ENCODE peak calls at places on chromosomes 12 and 14, in four cellular contexts. K is AG08395; F is effector CD8-positive, alpha-beta T cell; H is activated B cell treated with CpG ODN at 0.5 μM for 24 hours. J is an unnamed sample.

GRCh38 chr12:2845280-2845679 is 10.4 kb upstream of the NRIP2 start:
- DNase-seq in K (peak), F (no peak), H (no peak), J (no peak)

GRCh38 chr12:131831021-131831571 is 2.9 kb downstream of the MMP17 start:
- DNase-seq in K (no peak), F (peak), H (no peak), J (no peak)

GRCh38 chr12:57133013-57133569 is 4.8 kb downstream of the LRP1 start:
- DNase-seq in K (peak), F (no peak), H (no peak), J (no peak)

GRCh38 chr14:71720978-71721624 is 211.1 kb upstream of the RGS6 start:
- DNase-seq in K (peak), F (no peak), H (no peak), J (peak)

GRCh38 chr12:91657016-91657415 is 474.4 kb upstream of the DCN start:
- DNase-seq in K (no peak), F (no peak), H (no peak), J (no peak)

GRCh38 chr12:4168041-4168440 is 105.5 kb upstream of the CCND2 start:
- DNase-seq in K (no peak), F (no peak), H (peak), J (no peak)

GRCh38 chr12:1533205-1533601 is 61.2 kb downstream of the FBXL14 start:
- DNase-seq in K (no peak), F (no peak), H (no peak), J (peak)

GRCh38 chr12:30988887-30989286 is 62.3 kb downstream of the TSPAN11 start:
- DNase-seq in K (no peak), F (no peak), H (no peak), J (no peak)

GRCh38 chr12:70648191-70648590 is 11.0 kb upstream of the PTPRB start:
- DNase-seq in K (no peak), F (no peak), H (no peak), J (no peak)

GRCh38 chr14:102748806-102749205 is 28.4 kb upstream of the TRAF3 start:
- DNase-seq in K (no peak), F (no peak), H (no peak), J (no peak)

GRCh38 chr12:130627175-130627574 is 88.9 kb downstream of the RIMBP2 start:
- DNase-seq in K (no peak), F (no peak), H (no peak), J (no peak)

GRCh38 chr14:67663633-67664032 is 10.8 kb downstream of the VTI1B start:
- DNase-seq in K (no peak), F (no peak), H (no peak), J (no peak)

GRCh38 chr14:65304239-65304638 is 108.3 kb upstream of the FUT8 start:
- DNase-seq in K (no peak), F (no peak), H (no peak), J (no peak)

GRCh38 chr12:6306599-6307220 is 3.8 kb upstream of the PLEKHG6 start:
- DNase-seq in K (no peak), F (no peak), H (no peak), J (no peak)

GRCh38 chr14:99454246-99454645 is 26.4 kb downstream of the SETD3 start:
- DNase-seq in K (no peak), F (no peak), H (no peak), J (no peak)

GRCh38 chr14:95871531-95871930 is 5.1 kb upstream of the TUNAR start:
- DNase-seq in K (no peak), F (no peak), H (no peak), J (no peak)

GRCh38 chr12:7110661-7111060 is 1.6 kb upstream of the C1RL start:
- DNase-seq in K (no peak), F (no peak), H (no peak), J (no peak)

GRCh38 chr14:55398679-55399078 is 13.0 kb downstream of the ATG14 start:
- DNase-seq in K (peak), F (no peak), H (no peak), J (no peak)

GRCh38 chr14:96158735-96159134 is 45.9 kb upstream of the BDKRB2 start:
- DNase-seq in K (no peak), F (no peak), H (no peak), J (peak)

GRCh38 chr14:90383126-90383730 is 13.6 kb upstream of the CALM1 start:
- DNase-seq in K (peak), F (peak), H (peak), J (peak)

GRCh38 chr12:13146539-13146938 is 43.1 kb upstream of the GSG1 start:
- DNase-seq in K (no peak), F (no peak), H (no peak), J (no peak)

GRCh38 chr12:50740307-50740706 is 23.6 kb upstream of the ATF1 start:
- DNase-seq in K (no peak), F (no peak), H (no peak), J (no peak)

GRCh38 chr12:29230800-29231560 is 81.9 kb downstream of the FAR2 start:
- DNase-seq in K (no peak), F (no peak), H (no peak), J (no peak)

GRCh38 chr14:65620195-65620594 is 207.7 kb downstream of the FUT8 start:
- DNase-seq in K (no peak), F (no peak), H (no peak), J (no peak)

GRCh38 chr14:104801284-104802119 is 601 bp downstream of the ZBTB42 start:
- DNase-seq in K (no peak), F (no peak), H (no peak), J (no peak)

GRCh38 chr14:77324816-77325745 is 4.2 kb downstream of the GSTZ1 start:
- DNase-seq in K (no peak), F (no peak), H (no peak), J (no peak)

GRCh38 chr14:37036669-37037341 is 135.6 kb downstream of the SLC25A21 start:
- DNase-seq in K (peak), F (no peak), H (no peak), J (no peak)

GRCh38 chr12:15842106-15842505 is 40.1 kb upstream of the STRAP start:
- DNase-seq in K (no peak), F (no peak), H (no peak), J (no peak)

GRCh38 chr14:95664546-95664945 is 21.7 kb upstream of the TCL1B start:
- DNase-seq in K (no peak), F (no peak), H (peak), J (no peak)

GRCh38 chr14:103541944-103542544 is 13.0 kb downstream of the TRMT61A start:
- DNase-seq in K (no peak), F (no peak), H (no peak), J (no peak)

GRCh38 chr12:96036765-96037455 is 1.5 kb upstream of the LTA4H start:
- DNase-seq in K (no peak), F (no peak), H (no peak), J (no peak)

GRCh38 chr12:133202493-133203343 is 21.4 kb downstream of the ZNF268 start:
- DNase-seq in K (no peak), F (no peak), H (no peak), J (no peak)

GRCh38 chr14:80004871-80005270 is 206.4 kb downstream of the DIO2 start:
- DNase-seq in K (no peak), F (no peak), H (no peak), J (no peak)

GRCh38 chr14:104087505-104087904 is 2.0 kb downstream of the ASPG start:
- DNase-seq in K (no peak), F (no peak), H (peak), J (no peak)